ENCODE peak calls at places on chromosomes 11 and 22, in ten cellular contexts. One of them, this sample, is unnamed.

GRCh38 chr11:125055107-125055715 is 7.9 kb upstream of the SLC37A2 start:
- DNase-seq in stomach: no peak
- DNase-seq in upper lobe of left lung: no peak
- DNase-seq in H1: no peak
- DNase-seq in SK-N-SH: no peak
- DNase-seq in GM12878: no peak
- DNase-seq in sigmoid colon: no peak
- DNase-seq in HepG2: no peak
- DNase-seq in esophagus muscularis mucosa: no peak
- DNase-seq in suprapubic skin: no peak
- DNase-seq in this sample: no peak

GRCh38 chr11:44916797-44917196 is 33.9 kb downstream of the TP53I11 start:
- DNase-seq in stomach: no peak
- DNase-seq in upper lobe of left lung: no peak
- DNase-seq in H1: no peak
- DNase-seq in SK-N-SH: no peak
- DNase-seq in GM12878: peak; percentile 25
- DNase-seq in sigmoid colon: no peak
- DNase-seq in HepG2: no peak
- DNase-seq in esophagus muscularis mucosa: no peak
- DNase-seq in suprapubic skin: no peak
- DNase-seq in this sample: no peak

GRCh38 chr11:70901951-70902521 is 350.3 kb downstream of the SHANK2 start:
- DNase-seq in stomach: no peak
- DNase-seq in upper lobe of left lung: peak; percentile 61
- DNase-seq in H1: no peak
- DNase-seq in SK-N-SH: no peak
- DNase-seq in GM12878: no peak
- DNase-seq in sigmoid colon: peak; percentile 77
- DNase-seq in HepG2: no peak
- DNase-seq in esophagus muscularis mucosa: no peak
- DNase-seq in suprapubic skin: no peak
- DNase-seq in this sample: no peak

GRCh38 chr11:133714471-133715375 is 130.6 kb downstream of the SPATA19 start:
- DNase-seq in stomach: no peak
- DNase-seq in upper lobe of left lung: no peak
- DNase-seq in H1: no peak
- DNase-seq in SK-N-SH: no peak
- DNase-seq in GM12878: no peak
- DNase-seq in sigmoid colon: no peak
- DNase-seq in HepG2: no peak
- DNase-seq in esophagus muscularis mucosa: no peak
- DNase-seq in suprapubic skin: no peak
- DNase-seq in this sample: no peak

GRCh38 chr11:126359431-126360048 is 4.1 kb downstream of the ST3GAL4 start:
- DNase-seq in stomach: no peak
- DNase-seq in upper lobe of left lung: no peak
- DNase-seq in H1: no peak
- DNase-seq in SK-N-SH: peak; percentile 86
- DNase-seq in GM12878: no peak
- DNase-seq in sigmoid colon: peak; percentile 92
- DNase-seq in HepG2: no peak
- DNase-seq in esophagus muscularis mucosa: no peak
- DNase-seq in suprapubic skin: peak; percentile 89
- DNase-seq in this sample: peak; percentile 57

GRCh38 chr22:21446827-21447690 is 20.1 kb upstream of the TMEM191C start:
- DNase-seq in stomach: peak; percentile 16
- DNase-seq in upper lobe of left lung: peak; percentile 56
- DNase-seq in H1: no peak
- DNase-seq in SK-N-SH: no peak
- DNase-seq in GM12878: no peak
- DNase-seq in sigmoid colon: peak; percentile 56
- DNase-seq in HepG2: no peak
- DNase-seq in esophagus muscularis mucosa: no peak
- DNase-seq in suprapubic skin: peak; percentile 46
- DNase-seq in this sample: no peak

GRCh38 chr11:117670443-117670842 is 126.6 kb downstream of the DSCAML1 start:
- DNase-seq in stomach: no peak
- DNase-seq in upper lobe of left lung: no peak
- DNase-seq in H1: no peak
- DNase-seq in SK-N-SH: no peak
- DNase-seq in GM12878: no peak
- DNase-seq in sigmoid colon: no peak
- DNase-seq in HepG2: no peak
- DNase-seq in esophagus muscularis mucosa: no peak
- DNase-seq in suprapubic skin: no peak
- DNase-seq in this sample: no peak

GRCh38 chr22:30182365-30182764 is 64.2 kb downstream of the LIF start:
- DNase-seq in stomach: no peak
- DNase-seq in upper lobe of left lung: no peak
- DNase-seq in H1: no peak
- DNase-seq in SK-N-SH: no peak
- DNase-seq in GM12878: no peak
- DNase-seq in sigmoid colon: no peak
- DNase-seq in HepG2: peak; percentile 39
- DNase-seq in esophagus muscularis mucosa: no peak
- DNase-seq in suprapubic skin: no peak
- DNase-seq in this sample: no peak

GRCh38 chr22:36471341-36471821 is 10.1 kb downstream of the TXN2 start:
- DNase-seq in stomach: no peak
- DNase-seq in upper lobe of left lung: no peak
- DNase-seq in H1: no peak
- DNase-seq in SK-N-SH: no peak
- DNase-seq in GM12878: no peak
- DNase-seq in sigmoid colon: peak; percentile 84
- DNase-seq in HepG2: no peak
- DNase-seq in esophagus muscularis mucosa: no peak
- DNase-seq in suprapubic skin: no peak
- DNase-seq in this sample: no peak

GRCh38 chr22:21688706-21689381 is 23.0 kb downstream of the PPIL2 start:
- DNase-seq in stomach: no peak
- DNase-seq in upper lobe of left lung: peak; percentile 72
- DNase-seq in H1: no peak
- DNase-seq in SK-N-SH: no peak
- DNase-seq in GM12878: no peak
- DNase-seq in sigmoid colon: no peak
- DNase-seq in HepG2: no peak
- DNase-seq in esophagus muscularis mucosa: no peak
- DNase-seq in suprapubic skin: no peak
- DNase-seq in this sample: no peak

GRCh38 chr22:36362819-36363377 is 24.9 kb downstream of the MYH9 start:
- DNase-seq in stomach: no peak
- DNase-seq in upper lobe of left lung: no peak
- DNase-seq in H1: no peak
- DNase-seq in SK-N-SH: no peak
- DNase-seq in GM12878: no peak
- DNase-seq in sigmoid colon: no peak
- DNase-seq in HepG2: no peak
- DNase-seq in esophagus muscularis mucosa: no peak
- DNase-seq in suprapubic skin: no peak
- DNase-seq in this sample: no peak

GRCh38 chr22:46731246-46732040 is 6.6 kb downstream of the CERK start:
- DNase-seq in stomach: peak; percentile 88
- DNase-seq in upper lobe of left lung: no peak
- DNase-seq in H1: no peak
- DNase-seq in SK-N-SH: peak; percentile 50
- DNase-seq in GM12878: no peak
- DNase-seq in sigmoid colon: no peak
- DNase-seq in HepG2: peak; percentile 78
- DNase-seq in esophagus muscularis mucosa: no peak
- DNase-seq in suprapubic skin: no peak
- DNase-seq in this sample: peak; percentile 79
- TF ChIP-seq EP300 in stomach: no peak
- TF ChIP-seq EP300 in upper lobe of left lung: no peak
- TF ChIP-seq EP300 in H1: no peak
- TF ChIP-seq EP300 in SK-N-SH: no peak
- TF ChIP-seq EP300 in GM12878: no peak
- TF ChIP-seq EP300 in sigmoid colon: no peak
- TF ChIP-seq EP300 in HepG2: peak; percentile 88
- TF ChIP-seq EP300 in esophagus muscularis mucosa: no peak
- TF ChIP-seq EP300 in suprapubic skin: no peak
- TF ChIP-seq EP300 in this sample: no peak

GRCh38 chr11:103619480-103619879 is 417.0 kb upstream of the DDI1 start:
- DNase-seq in stomach: no peak
- DNase-seq in upper lobe of left lung: no peak
- DNase-seq in H1: no peak
- DNase-seq in SK-N-SH: no peak
- DNase-seq in GM12878: no peak
- DNase-seq in sigmoid colon: no peak
- DNase-seq in HepG2: no peak
- DNase-seq in esophagus muscularis mucosa: no peak
- DNase-seq in suprapubic skin: no peak
- DNase-seq in this sample: no peak
- TF ChIP-seq CTCF in stomach: no peak
- TF ChIP-seq CTCF in upper lobe of left lung: no peak
- TF ChIP-seq CTCF in H1: no peak
- TF ChIP-seq CTCF in SK-N-SH: peak; percentile 41
- TF ChIP-seq CTCF in GM12878: no peak
- TF ChIP-seq CTCF in sigmoid colon: no peak
- TF ChIP-seq CTCF in HepG2: no peak
- TF ChIP-seq CTCF in esophagus muscularis mucosa: no peak
- TF ChIP-seq CTCF in suprapubic skin: no peak
- TF ChIP-seq CTCF in this sample: no peak

GRCh38 chr11:121466063-121466794 is 13.5 kb upstream of the SORL1-AS1 start:
- DNase-seq in stomach: peak; percentile 92
- DNase-seq in upper lobe of left lung: peak; percentile 45
- DNase-seq in H1: peak; percentile 78
- DNase-seq in SK-N-SH: peak; percentile 79
- DNase-seq in GM12878: no peak
- DNase-seq in sigmoid colon: peak; percentile 97
- DNase-seq in HepG2: peak; percentile 76
- DNase-seq in esophagus muscularis mucosa: peak; percentile 96
- DNase-seq in suprapubic skin: peak; percentile 92
- DNase-seq in this sample: peak; percentile 95

GRCh38 chr11:121463689-121464335 is 11.0 kb upstream of the SORL1-AS1 start:
- DNase-seq in stomach: no peak
- DNase-seq in upper lobe of left lung: no peak
- DNase-seq in H1: no peak
- DNase-seq in SK-N-SH: no peak
- DNase-seq in GM12878: no peak
- DNase-seq in sigmoid colon: no peak
- DNase-seq in HepG2: no peak
- DNase-seq in esophagus muscularis mucosa: no peak
- DNase-seq in suprapubic skin: no peak
- DNase-seq in this sample: no peak

GRCh38 chr11:121461843-121462242 is 9.1 kb upstream of the SORL1-AS1 start:
- DNase-seq in stomach: no peak
- DNase-seq in upper lobe of left lung: no peak
- DNase-seq in H1: no peak
- DNase-seq in SK-N-SH: no peak
- DNase-seq in GM12878: no peak
- DNase-seq in sigmoid colon: no peak
- DNase-seq in HepG2: no peak
- DNase-seq in esophagus muscularis mucosa: no peak
- DNase-seq in suprapubic skin: no peak
- DNase-seq in this sample: no peak

GRCh38 chr11:121465709-121466062 is 12.9 kb upstream of the SORL1-AS1 start:
- DNase-seq in stomach: no peak
- DNase-seq in upper lobe of left lung: no peak
- DNase-seq in H1: no peak
- DNase-seq in SK-N-SH: no peak
- DNase-seq in GM12878: no peak
- DNase-seq in sigmoid colon: no peak
- DNase-seq in HepG2: no peak
- DNase-seq in esophagus muscularis mucosa: no peak
- DNase-seq in suprapubic skin: no peak
- DNase-seq in this sample: peak; percentile 40

DNA sequence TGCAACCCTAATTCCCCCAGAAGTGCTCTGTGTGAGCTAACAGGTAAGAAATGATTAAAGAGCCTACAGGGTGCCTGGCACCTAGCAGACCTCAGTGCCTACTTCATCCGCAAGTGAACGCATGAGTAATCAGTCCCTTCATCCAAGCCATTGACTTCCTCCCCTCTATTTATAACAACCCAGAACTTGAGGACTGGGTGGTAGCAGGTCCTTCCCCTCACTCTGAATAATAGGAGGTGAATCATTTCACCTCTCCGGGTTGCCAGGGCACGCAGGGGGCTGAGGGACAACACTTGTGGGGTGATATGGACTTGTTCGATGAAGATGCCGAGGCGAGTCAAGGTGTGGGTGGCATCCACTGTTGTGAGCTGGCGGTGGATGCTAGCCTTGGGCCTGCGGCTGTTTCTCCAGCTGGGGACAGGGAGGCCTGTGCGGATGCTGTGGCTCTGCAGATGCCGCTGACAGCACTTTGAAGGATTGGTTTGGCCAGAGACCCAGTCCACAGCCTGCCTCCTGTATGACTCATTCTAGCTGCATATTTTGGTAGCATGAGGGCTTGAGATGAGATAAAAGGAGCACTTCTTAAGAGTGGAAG is 11.7 kb upstream of the SORL1-AS1 start:
- DNase-seq in stomach: no peak
- DNase-seq in upper lobe of left lung: peak; percentile 57
- DNase-seq in H1: no peak
- DNase-seq in SK-N-SH: peak; percentile 78
- DNase-seq in GM12878: no peak
- DNase-seq in sigmoid colon: peak; percentile 89
- DNase-seq in HepG2: peak; percentile 15
- DNase-seq in esophagus muscularis mucosa: no peak
- DNase-seq in suprapubic skin: peak; percentile 77
- DNase-seq in this sample: peak; percentile 51
- TF ChIP-seq POLR2AphosphoS5 in stomach: no peak
- TF ChIP-seq POLR2AphosphoS5 in upper lobe of left lung: peak; percentile 23
- TF ChIP-seq POLR2AphosphoS5 in H1: no peak
- TF ChIP-seq POLR2AphosphoS5 in SK-N-SH: peak; percentile 84
- TF ChIP-seq POLR2AphosphoS5 in GM12878: peak; percentile 40
- TF ChIP-seq POLR2AphosphoS5 in sigmoid colon: no peak
- TF ChIP-seq POLR2AphosphoS5 in HepG2: no peak
- TF ChIP-seq POLR2AphosphoS5 in esophagus muscularis mucosa: peak; percentile 62
- TF ChIP-seq POLR2AphosphoS5 in suprapubic skin: no peak
- TF ChIP-seq POLR2AphosphoS5 in this sample: peak; percentile 46

DNA sequence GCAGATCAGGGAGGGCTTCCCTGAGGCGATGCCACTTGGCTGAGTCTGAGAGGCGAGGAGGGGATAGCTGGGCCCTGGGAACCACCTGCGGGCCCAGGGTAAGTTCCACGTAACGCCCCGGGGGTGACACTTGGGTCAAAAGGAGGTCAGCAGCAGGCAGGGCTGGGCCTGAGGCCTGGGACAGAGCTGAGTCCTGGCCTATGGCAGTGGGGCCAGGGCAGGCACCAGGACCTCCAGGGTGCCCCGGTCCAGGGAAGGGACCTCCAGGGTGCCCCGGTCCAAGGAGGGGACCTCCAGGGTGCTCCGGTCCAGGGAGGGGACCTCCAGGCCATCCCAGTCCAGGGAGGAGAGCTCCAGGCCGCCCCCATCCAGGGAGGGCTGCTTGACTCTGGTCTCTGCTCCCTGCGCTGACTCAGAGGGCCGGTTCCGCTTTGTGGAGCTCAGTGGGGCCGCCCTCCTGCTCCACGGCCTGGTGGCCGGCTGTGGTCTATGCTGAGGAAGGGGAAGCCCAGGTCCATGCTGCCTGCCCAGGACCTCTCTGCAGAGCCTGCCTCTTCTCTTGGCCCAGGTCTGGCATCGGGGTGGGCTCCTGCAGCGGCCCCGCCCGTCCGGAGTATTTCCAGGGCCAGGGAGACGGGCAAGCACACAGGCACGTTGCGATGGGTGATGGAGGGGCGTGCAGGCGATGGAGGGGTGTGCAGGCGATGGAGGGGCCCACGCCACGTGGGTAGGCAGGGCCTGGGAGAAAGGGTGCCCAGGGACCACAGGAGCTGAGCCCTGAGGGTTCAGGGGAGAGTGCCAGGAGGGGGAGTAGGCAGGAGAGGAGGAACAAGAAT is 19.5 kb upstream of the WNT7B start:
- DNase-seq in stomach: no peak
- DNase-seq in upper lobe of left lung: peak; percentile 88
- DNase-seq in H1: no peak
- DNase-seq in SK-N-SH: no peak
- DNase-seq in GM12878: no peak
- DNase-seq in sigmoid colon: peak; percentile 85
- DNase-seq in HepG2: no peak
- DNase-seq in esophagus muscularis mucosa: no peak
- DNase-seq in suprapubic skin: peak; percentile 85
- DNase-seq in this sample: peak; percentile 48
- TF ChIP-seq EP300 in stomach: no peak
- TF ChIP-seq EP300 in upper lobe of left lung: no peak
- TF ChIP-seq EP300 in H1: no peak
- TF ChIP-seq EP300 in SK-N-SH: no peak
- TF ChIP-seq EP300 in GM12878: no peak
- TF ChIP-seq EP300 in sigmoid colon: no peak
- TF ChIP-seq EP300 in HepG2: no peak
- TF ChIP-seq EP300 in esophagus muscularis mucosa: no peak
- TF ChIP-seq EP300 in suprapubic skin: no peak
- TF ChIP-seq EP300 in this sample: no peak

This sample was measured in transverse colon.